ENCODE peak calls at places on chromosomes 3 and 15, in ten cellular contexts. U, Y, B, P, T, D, Z, I, Q and W are unnamed samples.

GRCh38 chr15:36632196-36632595 is 52.8 kb downstream of the CDIN1 start:
- DNase-seq in Y (no peak), T (no peak), U (no peak), I (no peak), Z (no peak), Q (no peak), P (no peak), B (peak), D (peak), W (no peak)

GRCh38 chr3:19811689-19812088 is 122.3 kb downstream of the EFHB start:
- DNase-seq in U (no peak), Y (no peak), P (no peak), I (no peak), Z (no peak), Q (no peak), D (no peak), B (no peak), T (no peak), W (no peak)

GRCh38 chr3:37751967-37752660 is 109.6 kb upstream of the CTDSPL start:
- DNase-seq in Z (no peak), U (peak), I (no peak), T (no peak), B (no peak), P (no peak), Q (no peak), D (no peak), Y (no peak), W (no peak)

GRCh38 chr15:75143738-75144334 is 57.8 kb upstream of the C15orf39 start:
- DNase-seq in B (no peak), Y (no peak), T (no peak), Q (no peak), U (no peak), I (no peak), P (no peak), Z (no peak), D (peak), W (no peak)

GRCh38 chr3:17340693-17341092 is 401.7 kb downstream of the TBC1D5 start:
- DNase-seq in P (no peak), I (no peak), Z (no peak), B (no peak), D (no peak), Y (no peak), U (no peak), Q (no peak), T (no peak), W (no peak)

GRCh38 chr3:171228228-171228627 is 201.7 kb upstream of the SLC2A2 start:
- DNase-seq in B (no peak), T (no peak), Y (no peak), D (no peak), Z (no peak), U (no peak), Q (no peak), I (no peak), P (no peak), W (no peak)

GRCh38 chr3:139982404-139982803 is 47.4 kb downstream of the CLSTN2 start:
- DNase-seq in Q (no peak), I (peak), P (no peak), Z (no peak), D (peak), B (no peak), Y (no peak), U (no peak), T (no peak), W (no peak)

GRCh38 chr3:4303187-4304123 is at the start of gene SETMAR:
- DNase-seq in B (peak), I (peak), P (peak), D (peak), Q (peak), U (peak), T (peak), Z (peak), Y (peak), W (peak)

GRCh38 chr3:103511891-103512290 is 1077.1 kb downstream of the ZPLD1 start:
- DNase-seq in I (no peak), Y (no peak), Q (no peak), P (no peak), D (peak), Z (no peak), T (no peak), U (no peak), B (no peak), W (no peak)

GRCh38 chr15:81120069-81120468 is 14.0 kb upstream of the CFAP161 start:
- DNase-seq in T (no peak), B (no peak), Y (no peak), Q (no peak), Z (no peak), I (no peak), D (no peak), P (no peak), U (no peak), W (no peak)

GRCh38 chr3:45258317-45258716 is 32.2 kb upstream of the TMEM158 start:
- DNase-seq in D (no peak), Y (no peak), T (no peak), U (no peak), P (no peak), Z (no peak), Q (no peak), I (no peak), B (no peak), W (no peak)

GRCh38 chr15:29449136-29449535 is 179.5 kb upstream of the NSMCE3 start:
- DNase-seq in U (peak), P (no peak), D (peak), T (no peak), Y (no peak), Z (no peak), B (no peak), Q (no peak), I (no peak), W (no peak)

GRCh38 chr15:96869122-96869521 is 538.6 kb downstream of the NR2F2 start:
- DNase-seq in B (no peak), Y (no peak), Q (no peak), Z (no peak), P (no peak), D (no peak), I (no peak), U (no peak), T (no peak), W (no peak)

GRCh38 chr15:79640206-79640605 is 208.1 kb downstream of the MINAR1 start:
- DNase-seq in P (no peak), Y (no peak), T (no peak), B (peak), D (peak), U (no peak), Z (peak), Q (peak), I (no peak), W (no peak)

GRCh38 chr15:83206971-83207621 is 527 bp downstream of the HDGFL3 start:
- DNase-seq in B (no peak), Q (peak), U (peak), Z (no peak), T (peak), Y (peak), I (peak), D (peak), P (peak), W (peak)

GRCh38 chr15:49815506-49815905 is 194.7 kb downstream of the DTWD1 start:
- DNase-seq in Y (no peak), P (no peak), Q (peak), D (no peak), B (no peak), I (no peak), U (no peak), T (no peak), Z (no peak), W (no peak)

GRCh38 chr3:128438488-128439072 is 28.1 kb downstream of the DNAJB8 start:
- DNase-seq in D (no peak), U (peak), T (peak), Q (no peak), P (no peak), Z (no peak), Y (no peak), I (peak), B (no peak), W (no peak)

GRCh38 chr3:15120986-15121385 is 22.0 kb upstream of the RBSN start:
- DNase-seq in U (no peak), I (peak), D (no peak), Y (no peak), B (no peak), Z (peak), Q (no peak), P (no peak), T (no peak), W (no peak)

GRCh38 chr15:93467327-93467726 is 378.3 kb upstream of the RGMA start:
- DNase-seq in D (peak), B (no peak), P (no peak), T (no peak), Q (no peak), U (no peak), Z (peak), I (peak), Y (no peak), W (no peak)

GRCh38 chr15:96338772-96339661 is 8.5 kb downstream of the NR2F2 start:
- DNase-seq in D (peak), P (no peak), I (no peak), T (no peak), Z (no peak), U (peak), B (no peak), Q (no peak), Y (no peak), W (no peak)

GRCh38 chr3:196268270-196269163 is 19.0 kb downstream of the PCYT1A start:
- DNase-seq in Y (no peak), I (no peak), D (no peak), T (no peak), B (no peak), Z (no peak), P (no peak), U (peak), Q (peak), W (no peak)

GRCh38 chr3:171704002-171704401 is 106.3 kb downstream of the PLD1 start:
- DNase-seq in T (peak), Z (peak), P (no peak), I (no peak), Y (no peak), B (peak), U (peak), D (no peak), Q (peak), W (no peak)

GRCh38 chr15:29043731-29044485 is 158.1 kb downstream of the APBA2 start:
- DNase-seq in P (no peak), D (no peak), Y (no peak), T (no peak), I (no peak), B (no peak), Q (peak), U (no peak), Z (no peak), W (no peak)

GRCh38 chr3:140238646-140239314 is 303.8 kb downstream of the CLSTN2 start:
- DNase-seq in D (no peak), Z (no peak), U (no peak), Y (no peak), T (no peak), P (no peak), Q (no peak), I (no peak), B (no peak), W (no peak)

GRCh38 chr3:190384241-190384863 is 3.6 kb upstream of the CLDN16 start:
- DNase-seq in Y (no peak), T (peak), U (peak), P (no peak), Z (no peak), B (peak), I (peak), D (peak), Q (no peak), W (no peak)

GRCh38 chr3:53230789-53231188 is 25.0 kb downstream of the TKT start:
- DNase-seq in Q (no peak), P (peak), B (no peak), U (peak), Z (no peak), T (no peak), D (no peak), Y (no peak), I (no peak), W (peak)

GRCh38 chr3:192851821-192852352 is 65.8 kb downstream of the MB21D2 start:
- DNase-seq in Q (peak), D (peak), T (no peak), Z (peak), Y (peak), U (no peak), I (no peak), P (peak), B (peak), W (peak)

GRCh38 chr3:192215-192929 is 4.2 kb upstream of the CHL1 start:
- DNase-seq in Y (no peak), I (no peak), D (no peak), Z (no peak), B (no peak), P (no peak), U (peak), T (peak), Q (no peak), W (no peak)